ENCODE peak calls at places on chromosomes 1 and 21, in nine cellular contexts. One of them, this sample, is unnamed.

GRCh38 chr1:24567792-24568388 is 12.0 kb downstream of the NCMAP start:
- DNase-seq in Kasumi-1: no peak
- DNase-seq in neuronal stem cell: no peak
- DNase-seq in GM18507: no peak
- DNase-seq in stimulated activated CD4-positive, alpha-beta T cell treated with anti-CD3 and anti-CD28 coated beads, Interleukin-15, amount 100 ng/mL, for 48 hours: no peak
- DNase-seq in COR-L47: no peak
- DNase-seq in left ventricle myocardium superior: peak
- DNase-seq in stimulated activated CD8-positive, alpha-beta memory T cell treated with anti-CD3 and anti-CD28 coated beads, Interleukin-4, amount 100 ng/mL, for 1 hour: no peak
- DNase-seq in mesothelial cell of epicardium: no peak
- DNase-seq in this sample: peak

GRCh38 chr1:54272134-54272533 is 72.2 kb downstream of the MRPL37 start:
- DNase-seq in stimulated activated CD8-positive, alpha-beta memory T cell treated with anti-CD3 and anti-CD28 coated beads, Interleukin-4, amount 100 ng/mL, for 1 hour: no peak
- DNase-seq in COR-L47: no peak
- DNase-seq in left ventricle myocardium superior: no peak
- DNase-seq in mesothelial cell of epicardium: no peak
- DNase-seq in stimulated activated CD4-positive, alpha-beta T cell treated with anti-CD3 and anti-CD28 coated beads, Interleukin-15, amount 100 ng/mL, for 48 hours: no peak
- DNase-seq in GM18507: no peak
- DNase-seq in Kasumi-1: no peak
- DNase-seq in neuronal stem cell: no peak
- DNase-seq in this sample: no peak

GRCh38 chr1:200072636-200073285 is 45.3 kb downstream of the NR5A2 start:
- DNase-seq in neuronal stem cell: no peak
- DNase-seq in COR-L47: no peak
- DNase-seq in left ventricle myocardium superior: no peak
- DNase-seq in stimulated activated CD8-positive, alpha-beta memory T cell treated with anti-CD3 and anti-CD28 coated beads, Interleukin-4, amount 100 ng/mL, for 1 hour: no peak
- DNase-seq in Kasumi-1: no peak
- DNase-seq in GM18507: no peak
- DNase-seq in mesothelial cell of epicardium: no peak
- DNase-seq in stimulated activated CD4-positive, alpha-beta T cell treated with anti-CD3 and anti-CD28 coated beads, Interleukin-15, amount 100 ng/mL, for 48 hours: no peak
- DNase-seq in this sample: no peak

GRCh38 chr1:12121212-12122000 is 45.4 kb upstream of the TNFRSF1B start:
- DNase-seq in left ventricle myocardium superior: no peak
- DNase-seq in GM18507: no peak
- DNase-seq in COR-L47: no peak
- DNase-seq in mesothelial cell of epicardium: no peak
- DNase-seq in stimulated activated CD4-positive, alpha-beta T cell treated with anti-CD3 and anti-CD28 coated beads, Interleukin-15, amount 100 ng/mL, for 48 hours: no peak
- DNase-seq in Kasumi-1: no peak
- DNase-seq in neuronal stem cell: no peak
- DNase-seq in stimulated activated CD8-positive, alpha-beta memory T cell treated with anti-CD3 and anti-CD28 coated beads, Interleukin-4, amount 100 ng/mL, for 1 hour: no peak
- DNase-seq in this sample: no peak

GRCh38 chr1:17195731-17196130 is 9.2 kb upstream of the PADI1 start:
- DNase-seq in mesothelial cell of epicardium: no peak
- DNase-seq in COR-L47: no peak
- DNase-seq in left ventricle myocardium superior: no peak
- DNase-seq in neuronal stem cell: no peak
- DNase-seq in GM18507: no peak
- DNase-seq in Kasumi-1: no peak
- DNase-seq in stimulated activated CD4-positive, alpha-beta T cell treated with anti-CD3 and anti-CD28 coated beads, Interleukin-15, amount 100 ng/mL, for 48 hours: no peak
- DNase-seq in stimulated activated CD8-positive, alpha-beta memory T cell treated with anti-CD3 and anti-CD28 coated beads, Interleukin-4, amount 100 ng/mL, for 1 hour: no peak
- DNase-seq in this sample: no peak

GRCh38 chr1:172581273-172581672 is 48.3 kb downstream of the SUCO start:
- DNase-seq in mesothelial cell of epicardium: no peak
- DNase-seq in left ventricle myocardium superior: no peak
- DNase-seq in GM18507: no peak
- DNase-seq in stimulated activated CD4-positive, alpha-beta T cell treated with anti-CD3 and anti-CD28 coated beads, Interleukin-15, amount 100 ng/mL, for 48 hours: no peak
- DNase-seq in neuronal stem cell: no peak
- DNase-seq in stimulated activated CD8-positive, alpha-beta memory T cell treated with anti-CD3 and anti-CD28 coated beads, Interleukin-4, amount 100 ng/mL, for 1 hour: no peak
- DNase-seq in Kasumi-1: no peak
- DNase-seq in COR-L47: no peak
- DNase-seq in this sample: no peak

GRCh38 chr1:12147116-12147753 is 19.6 kb upstream of the TNFRSF1B start:
- DNase-seq in mesothelial cell of epicardium: no peak
- DNase-seq in neuronal stem cell: no peak
- DNase-seq in left ventricle myocardium superior: no peak
- DNase-seq in Kasumi-1: no peak
- DNase-seq in stimulated activated CD4-positive, alpha-beta T cell treated with anti-CD3 and anti-CD28 coated beads, Interleukin-15, amount 100 ng/mL, for 48 hours: no peak
- DNase-seq in stimulated activated CD8-positive, alpha-beta memory T cell treated with anti-CD3 and anti-CD28 coated beads, Interleukin-4, amount 100 ng/mL, for 1 hour: no peak
- DNase-seq in COR-L47: no peak
- DNase-seq in GM18507: no peak
- DNase-seq in this sample: no peak

GRCh38 chr21:39037807-39038405 is 145.3 kb downstream of the PSMG1 start:
- DNase-seq in Kasumi-1: no peak
- DNase-seq in stimulated activated CD8-positive, alpha-beta memory T cell treated with anti-CD3 and anti-CD28 coated beads, Interleukin-4, amount 100 ng/mL, for 1 hour: no peak
- DNase-seq in COR-L47: no peak
- DNase-seq in left ventricle myocardium superior: no peak
- DNase-seq in mesothelial cell of epicardium: no peak
- DNase-seq in neuronal stem cell: no peak
- DNase-seq in GM18507: no peak
- DNase-seq in stimulated activated CD4-positive, alpha-beta T cell treated with anti-CD3 and anti-CD28 coated beads, Interleukin-15, amount 100 ng/mL, for 48 hours: no peak
- DNase-seq in this sample: peak

GRCh38 chr1:109198043-109198695 is 15.5 kb upstream of the SARS1 start:
- DNase-seq in left ventricle myocardium superior: no peak
- DNase-seq in Kasumi-1: no peak
- DNase-seq in mesothelial cell of epicardium: no peak
- DNase-seq in COR-L47: no peak
- DNase-seq in GM18507: no peak
- DNase-seq in stimulated activated CD8-positive, alpha-beta memory T cell treated with anti-CD3 and anti-CD28 coated beads, Interleukin-4, amount 100 ng/mL, for 1 hour: no peak
- DNase-seq in neuronal stem cell: no peak
- DNase-seq in stimulated activated CD4-positive, alpha-beta T cell treated with anti-CD3 and anti-CD28 coated beads, Interleukin-15, amount 100 ng/mL, for 48 hours: no peak
- DNase-seq in this sample: no peak

GRCh38 chr1:110606784-110607662 is 865 bp upstream of the KCNA2 start:
- DNase-seq in neuronal stem cell: peak
- DNase-seq in GM18507: no peak
- DNase-seq in stimulated activated CD4-positive, alpha-beta T cell treated with anti-CD3 and anti-CD28 coated beads, Interleukin-15, amount 100 ng/mL, for 48 hours: no peak
- DNase-seq in mesothelial cell of epicardium: peak
- DNase-seq in COR-L47: peak
- DNase-seq in left ventricle myocardium superior: no peak
- DNase-seq in Kasumi-1: no peak
- DNase-seq in stimulated activated CD8-positive, alpha-beta memory T cell treated with anti-CD3 and anti-CD28 coated beads, Interleukin-4, amount 100 ng/mL, for 1 hour: no peak
- DNase-seq in this sample: peak

This sample was measured in WTC11.